ENCODE peak calls at places on chromosomes 1 and 21, in six cellular contexts. F is A549, B is endothelial cell of umbilical vein, Q is K562, H is GM12878, K is HepG2. E is an unnamed sample.
A peak's percentile ranks its signal among the peaks of the same experiment; 100 is the strongest.

GRCh38 chr1:151944110-151944858 is 35.0 kb upstream of the THEM4 start:
- DNase-seq in F (peak; percentile 43), B (no peak), Q (peak; percentile 17), H (no peak), K (no peak), E (no peak)

GRCh38 chr1:56799605-56800398 is 19.4 kb downstream of the FYB2 start:
- DNase-seq in F (no peak), B (no peak), Q (no peak), H (no peak), K (no peak), E (no peak)

GRCh38 chr1:150875197-150876110 is 945 bp downstream of the ARNT start:
- DNase-seq in F (no peak), B (no peak), Q (no peak), H (no peak), K (peak; percentile 10), E (no peak)

GRCh38 chr1:201450721-201451291 is 18.2 kb downstream of the PHLDA3 start:
- DNase-seq in F (no peak), B (peak; percentile 57), Q (no peak), H (no peak), K (no peak), E (peak; percentile 70)

GRCh38 chr1:185358957-185359356 is 41.9 kb upstream of the IVNS1ABP start:
- DNase-seq in F (no peak), B (no peak), Q (no peak), H (no peak), K (no peak), E (no peak)

GRCh38 chr1:39297534-39297933 is 93.0 kb downstream of the MACF1 start:
- DNase-seq in F (no peak), B (no peak), Q (no peak), H (no peak), K (no peak), E (no peak)

GRCh38 chr1:99801584-99801983 is 35.1 kb upstream of the FRRS1 start:
- DNase-seq in F (no peak), B (no peak), Q (no peak), H (no peak), K (no peak), E (no peak)

GRCh38 chr21:38027901-38028300 is 111.6 kb upstream of the KCNJ6 start:
- DNase-seq in F (peak; percentile 24), B (peak; percentile 28), Q (no peak), H (no peak), K (no peak), E (no peak)

GRCh38 chr1:29264773-29265389 is 28.6 kb downstream of the PTPRU start:
- DNase-seq in F (no peak), B (no peak), Q (no peak), H (no peak), K (no peak), E (no peak)

GRCh38 chr21:44521301-44521927 is 18.6 kb downstream of the KRTAP10-1 start:
- DNase-seq in F (no peak), B (no peak), Q (no peak), H (no peak), K (no peak), E (no peak)

GRCh38 chr21:26513212-26513611 is 59.9 kb downstream of the CYYR1 start:
- DNase-seq in F (no peak), B (peak; percentile 54), Q (no peak), H (no peak), K (no peak), E (no peak)

GRCh38 chr1:21647431-21648373 is 21.5 kb downstream of the RAP1GAP start:
- DNase-seq in F (peak; percentile 55), B (peak; percentile 53), Q (peak; percentile 87), H (no peak), K (no peak), E (peak; percentile 78)

GRCh38 chr1:202247104-202247503 is 53.5 kb downstream of the LGR6 start:
- DNase-seq in F (no peak), B (no peak), Q (no peak), H (no peak), K (no peak), E (no peak)

GRCh38 chr1:162443906-162444305 is 32.0 kb upstream of the SH2D1B start:
- DNase-seq in F (no peak), B (no peak), Q (no peak), H (no peak), K (no peak), E (no peak)

GRCh38 chr1:46539968-46540367 is 11.5 kb downstream of the KNCN start:
- DNase-seq in F (peak; percentile 27), B (no peak), Q (no peak), H (no peak), K (no peak), E (no peak)

GRCh38 chr1:68141079-68141800 is 90.8 kb upstream of the DIRAS3 start:
- DNase-seq in F (no peak), B (no peak), Q (no peak), H (no peak), K (no peak), E (no peak)

GRCh38 chr1:7267493-7267892 is 482.2 kb downstream of the CAMTA1 start:
- DNase-seq in F (no peak), B (no peak), Q (no peak), H (no peak), K (peak; percentile 8), E (no peak)

GRCh38 chr1:9651565-9652378 is at the start of gene PIK3CD:
- DNase-seq in F (peak; percentile 22), B (no peak), Q (peak; percentile 71), H (no peak), K (no peak), E (peak; percentile 76)

GRCh38 chr1:64623750-64624445 is 121.0 kb upstream of the RAVER2 start:
- DNase-seq in F (peak; percentile 8), B (peak; percentile 72), Q (no peak), H (no peak), K (no peak), E (no peak)

GRCh38 chr1:156848461-156849150 is 10.3 kb downstream of the INSRR start:
- DNase-seq in F (no peak), B (no peak), Q (peak; percentile 83), H (no peak), K (no peak), E (no peak)

GRCh38 chr1:10561955-10562354 is 87.2 kb downstream of the PEX14 start:
- DNase-seq in F (peak; percentile 12), B (no peak), Q (no peak), H (no peak), K (no peak), E (peak; percentile 35)

GRCh38 chr1:9100471-9101043 is 28.3 kb downstream of the GPR157 start:
- DNase-seq in F (no peak), B (no peak), Q (no peak), H (no peak), K (peak; percentile 82), E (peak; percentile 43)

GRCh38 chr1:10267319-10267718 is 56.9 kb downstream of the KIF1B start:
- DNase-seq in F (no peak), B (no peak), Q (no peak), H (no peak), K (no peak), E (no peak)

GRCh38 chr1:198253668-198254067 is 96.9 kb downstream of the NEK7 start:
- DNase-seq in F (no peak), B (peak; percentile 47), Q (no peak), H (peak; percentile 50), K (no peak), E (peak; percentile 30)

GRCh38 chr1:15847893-15848142 is 311 bp downstream of the SPEN start:
- DNase-seq in F (no peak), B (no peak), Q (no peak), H (no peak), K (no peak), E (no peak)

DNA sequence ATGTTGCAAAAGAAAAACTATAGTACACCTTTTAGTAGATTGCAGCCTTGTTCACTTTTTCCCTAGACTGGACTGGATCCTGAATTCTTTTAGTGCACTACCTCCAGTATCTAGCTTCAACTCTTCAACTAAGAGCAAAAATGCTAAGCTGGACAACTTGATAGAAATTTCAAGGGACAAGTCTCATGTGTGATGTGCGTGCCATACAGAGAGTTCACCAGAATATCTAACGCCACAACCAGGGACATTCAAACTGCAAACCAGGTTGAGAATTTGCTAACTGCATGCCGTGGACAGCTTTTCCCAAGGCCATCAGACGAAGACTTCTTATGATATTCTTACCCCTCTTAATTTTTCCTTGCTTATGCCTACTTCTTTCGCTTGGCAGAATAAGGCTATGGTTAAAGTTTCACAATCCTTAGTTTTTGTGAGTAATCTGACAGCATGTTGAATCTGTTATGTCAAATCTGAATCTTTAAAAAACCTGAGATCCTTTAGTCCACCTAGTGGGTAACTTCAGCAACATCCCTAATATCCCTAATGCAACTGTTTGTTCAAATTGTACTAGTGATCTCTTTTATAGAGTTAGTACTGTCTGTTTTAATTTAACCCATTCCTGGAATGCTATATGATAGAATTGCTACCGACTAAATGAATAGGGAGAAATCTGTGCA is 66.4 kb downstream of the DDAH1 start:
- DNase-seq in F (peak; percentile 36), B (peak; percentile 49), Q (no peak), H (no peak), K (no peak), E (no peak)
- TF ChIP-seq MAX in F (no peak), B (no peak), Q (no peak), H (no peak), K (no peak), E (no peak)

DNA sequence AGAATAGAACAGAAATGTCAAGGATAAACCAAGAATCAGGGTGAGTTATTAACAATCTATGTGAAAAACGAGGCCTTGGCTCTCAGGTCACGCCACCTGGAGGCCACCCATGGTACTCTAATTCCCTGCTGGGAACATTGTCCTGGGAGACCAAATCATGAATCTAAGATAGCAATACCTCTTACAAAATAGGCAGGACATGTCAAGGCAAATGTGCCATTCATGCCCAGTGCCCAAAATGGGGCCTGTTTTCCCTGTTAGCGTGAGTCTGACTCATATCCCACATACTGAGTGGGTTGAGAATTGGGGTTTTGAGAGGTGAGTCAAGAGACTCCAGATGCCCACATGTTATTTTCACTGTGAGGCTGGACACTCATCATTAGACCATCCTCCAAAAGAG is 380.8 kb downstream of the HHIPL2 start:
- DNase-seq in F (peak; percentile 38), B (no peak), Q (peak; percentile 61), H (peak; percentile 32), K (no peak), E (peak; percentile 41)
- TF ChIP-seq MYC in F (no peak), B (no peak), Q (no peak), H (no peak), K (no peak), E (no peak)

DNA sequence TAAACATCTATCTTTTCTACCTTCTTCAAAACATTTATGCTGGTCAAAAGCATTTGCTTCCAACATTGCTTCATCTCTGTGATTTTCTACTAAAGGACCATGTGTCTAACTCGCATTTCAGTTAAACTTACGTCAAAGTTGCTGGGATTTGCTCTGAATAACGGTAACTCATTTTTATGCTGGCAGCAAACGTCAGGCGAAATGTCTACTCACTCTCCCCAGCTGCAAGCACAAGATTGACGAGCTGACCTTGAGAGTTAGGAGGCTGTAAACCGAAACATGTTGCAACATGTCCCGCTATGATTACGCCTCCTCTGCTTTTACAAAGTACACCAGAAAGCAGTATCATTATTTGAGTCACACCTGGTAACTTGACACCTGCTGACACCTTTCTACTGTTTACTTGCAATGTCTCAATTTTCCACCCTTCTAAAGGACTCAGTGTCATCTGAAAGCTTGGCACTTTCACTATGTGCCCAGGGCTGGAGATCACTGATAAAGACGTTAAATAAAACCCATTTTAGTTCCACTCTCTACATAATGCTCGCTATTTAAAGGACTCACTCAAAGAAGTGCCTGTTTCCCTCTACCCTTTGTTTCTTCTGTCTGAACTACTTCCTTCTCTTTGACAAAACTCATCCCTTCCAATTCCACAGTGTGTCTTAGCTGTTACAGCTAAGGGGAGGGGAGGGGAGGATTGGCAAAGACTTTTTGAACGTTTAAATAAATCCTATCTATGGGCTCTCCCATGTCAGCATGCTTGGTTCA is 111.9 kb downstream of the PTPN14 start:
- DNase-seq in F (peak; percentile 76), B (peak; percentile 53), Q (no peak), H (peak; percentile 60), K (peak; percentile 90), E (peak; percentile 88)
- TF ChIP-seq POLR2A in F (no peak), B (no peak), Q (no peak), H (peak; percentile 47), K (no peak), E (no peak)

GRCh38 chr1:55069280-55069679 is 29.9 kb downstream of the PCSK9 start:
- DNase-seq in F (no peak), B (no peak), Q (no peak), H (no peak), K (no peak), E (no peak)
- TF ChIP-seq MAX in F (no peak), B (no peak), Q (no peak), H (no peak), K (no peak), E (no peak)

E was measured in NB4.